ENCODE peak calls at places on chromosomes 3 and 15, in four cellular contexts. N is HTR-8/SVneo; G is activated naive CD4-positive, alpha-beta T cell treated with Interleukin-2 at 50 U/mL for 16 hours; J is iPS-NIHi11. K is an unnamed sample.

GRCh38 chr3:87575538-87575937 is 299.2 kb upstream of the POU1F1 start:
- DNase-seq in G (no peak), N (no peak), J (no peak), K (no peak)

GRCh38 chr15:41727143-41727542 is 47.1 kb upstream of the MAPKBP1 start:
- DNase-seq in N (no peak), J (peak), G (no peak), K (no peak)

GRCh38 chr3:195764961-195765706 is 44.4 kb downstream of the MUC20 start:
- DNase-seq in J (peak), G (no peak), N (no peak), K (no peak)

GRCh38 chr15:83053151-83053550 is 13.9 kb downstream of the BTBD1 start:
- DNase-seq in N (peak), J (no peak), G (no peak), K (peak)

GRCh38 chr15:51720201-51720995 is 17.1 kb downstream of the LYSMD2 start:
- DNase-seq in N (no peak), J (no peak), G (no peak), K (no peak)

GRCh38 chr3:47404955-47405790 is 24.4 kb downstream of the PTPN23 start:
- DNase-seq in J (peak), G (no peak), N (no peak), K (no peak)

GRCh38 chr15:93917181-93917580 is 314.2 kb upstream of the MCTP2 start:
- DNase-seq in J (no peak), N (no peak), G (no peak), K (no peak)

GRCh38 chr3:46422617-46423016 is 15.6 kb downstream of the CCRL2 start:
- DNase-seq in J (no peak), G (no peak), N (no peak), K (no peak)

GRCh38 chr3:27591811-27592210 is 107.6 kb upstream of the SLC4A7 start:
- DNase-seq in G (no peak), J (no peak), N (no peak), K (no peak)

K was measured in ACHN.